ENCODE peak calls at places on chromosomes 4 and X, in six cellular contexts. Z, D, H, O, X and M are unnamed samples. For H3K27me3, the result is how much of the 10 kb centered on the place peaks cover.

GRCh38 chr4:183347586-183347985 is 25.4 kb upstream of the CLDN24 start:
- DNase-seq in Z (no peak), D (no peak), H (no peak), O (peak), X (no peak), M (no peak)

GRCh38 chrX:37722595-37722994 is 37.0 kb downstream of the XK start:
- DNase-seq in Z (no peak), D (no peak), H (no peak), O (no peak), X (no peak), M (no peak)

GRCh38 chr4:154254999-154255398 is 236.6 kb downstream of the DCHS2 start:
- DNase-seq in Z (peak), D (no peak), H (no peak), O (no peak), X (no peak), M (no peak)

GRCh38 chr4:172134536-172134935 is 321.3 kb downstream of the GALNTL6 start:
- DNase-seq in Z (no peak), D (no peak), H (no peak), O (no peak), X (no peak), M (no peak)

GRCh38 chr4:76256032-76256431 is 4.5 kb downstream of the FAM47E start:
- DNase-seq in Z (no peak), D (no peak), H (no peak), O (no peak), X (no peak), M (no peak)

GRCh38 chr4:55592014-55592413 is at the start of gene PDCL2:
- DNase-seq in Z (no peak), D (peak), H (no peak), O (no peak), X (no peak), M (no peak)

GRCh38 chr4:24143741-24144140 is 253.9 kb upstream of the PPARGC1A start:
- DNase-seq in Z (no peak), D (no peak), H (no peak), O (no peak), X (no peak), M (no peak)

GRCh38 chrX:37287741-37288424 is 61.3 kb upstream of the PRRG1 start:
- DNase-seq in Z (no peak), D (no peak), H (no peak), O (no peak), X (no peak), M (no peak)

GRCh38 chr4:10965196-10965595 is 280.6 kb upstream of the CLNK start:
- DNase-seq in Z (no peak), D (no peak), H (no peak), O (no peak), X (no peak), M (peak)

GRCh38 chr4:142366821-142367220 is 479.3 kb downstream of the INPP4B start:
- DNase-seq in Z (no peak), D (no peak), H (no peak), O (no peak), X (no peak), M (no peak)

GRCh38 chr4:41222259-41222658 is 7.9 kb upstream of the APBB2 start:
- DNase-seq in Z (no peak), D (no peak), H (no peak), O (no peak), X (no peak), M (peak)

GRCh38 chr4:22553560-22553959 is 37.7 kb upstream of the ADGRA3 start:
- DNase-seq in Z (no peak), D (no peak), H (no peak), O (no peak), X (no peak), M (no peak)

GRCh38 chr4:24416293-24416692 is 168.1 kb downstream of the DHX15 start:
- DNase-seq in Z (no peak), D (no peak), H (no peak), O (no peak), X (no peak), M (no peak)

GRCh38 chrX:30910124-30910860 is 21.2 kb upstream of the TAB3 start:
- DNase-seq in Z (no peak), D (no peak), H (no peak), O (peak), X (no peak), M (no peak)

GRCh38 chrX:85922821-85923220 is 124.5 kb downstream of the CHM start:
- DNase-seq in Z (no peak), D (no peak), H (no peak), O (peak), X (no peak), M (no peak)

GRCh38 chr4:53196872-53197759 is 168.7 kb downstream of the SCFD2 start:
- DNase-seq in Z (peak), D (no peak), H (no peak), O (peak), X (no peak), M (no peak)

GRCh38 chrX:34918856-34919255 is 23.7 kb upstream of the FAM47B start:
- DNase-seq in Z (peak), D (no peak), H (no peak), O (peak), X (no peak), M (no peak)

GRCh38 chr4:20074450-20074849 is 177.3 kb upstream of the SLIT2 start:
- DNase-seq in Z (no peak), D (no peak), H (no peak), O (peak), X (no peak), M (no peak)

GRCh38 chrX:39854772-39855747 is 242.7 kb downstream of the BCOR start:
- DNase-seq in Z (no peak), D (no peak), H (no peak), O (no peak), X (no peak), M (no peak)

GRCh38 chrX:154542723-154543424 is 3.8 kb downstream of the G6PD start:
- DNase-seq in Z (no peak), D (no peak), H (no peak), O (peak), X (no peak), M (no peak)

GRCh38 chrX:8704184-8704583 is 27.8 kb downstream of the ANOS1 start:
- DNase-seq in Z (no peak), D (no peak), H (no peak), O (no peak), X (no peak), M (no peak)

GRCh38 chr4:132180020-132180427 is 969.1 kb upstream of the PCDH10 start:
- DNase-seq in Z (no peak), D (no peak), H (no peak), O (peak), X (no peak), M (no peak)

GRCh38 chr4:184805462-184806245 is 20.1 kb downstream of the ACSL1 start:
- DNase-seq in Z (no peak), D (peak), H (no peak), O (no peak), X (peak), M (no peak)

GRCh38 chr4:145619639-145619996 is 433 bp downstream of the MMAA start:
- DNase-seq in Z (peak), D (peak), H (peak), O (peak), X (peak), M (no peak)

GRCh38 chr4:103375278-103375677 is 177.1 kb upstream of the CENPE start:
- DNase-seq in Z (no peak), D (no peak), H (no peak), O (peak), X (no peak), M (no peak)

GRCh38 chr4:2259541-2260267 is 2.2 kb downstream of the MXD4 start:
- DNase-seq in Z (no peak), D (peak), H (no peak), O (no peak), X (peak), M (no peak)

GRCh38 chrX:21705215-21705614 is 47.1 kb upstream of the KLHL34 start:
- DNase-seq in Z (no peak), D (no peak), H (no peak), O (no peak), X (no peak), M (no peak)

GRCh38 chr4:87853108-87853507 is 20.3 kb downstream of the MEPE start:
- DNase-seq in Z (peak), D (no peak), H (no peak), O (peak), X (no peak), M (no peak)

GRCh38 chr4:108744307-108744706 is 18.5 kb downstream of the ETNPPL start:
- DNase-seq in Z (no peak), D (no peak), H (no peak), O (no peak), X (no peak), M (no peak)

GRCh38 chr4:19693949-19694597 is 557.6 kb upstream of the SLIT2 start:
- DNase-seq in Z (no peak), D (no peak), H (no peak), O (peak), X (no peak), M (no peak)

GRCh38 chrX:104987063-104987462 is 233.4 kb downstream of the TEX13A start:
- DNase-seq in Z (no peak), D (no peak), H (no peak), O (peak), X (no peak), M (no peak)

GRCh38 chr4:37453361-37454262 is 209.1 kb downstream of the NWD2 start:
- DNase-seq in Z (no peak), D (peak), H (no peak), O (peak), X (peak), M (no peak)

GRCh38 chr4:186887211-186887785 is 163.6 kb upstream of the FAT1 start:
- DNase-seq in Z (no peak), D (no peak), H (no peak), O (no peak), X (no peak), M (peak)
- H3K27me3 ChIP-seq in Z (under half), D (under half), H (under half), O (under half), X (under half), M (under half)

GRCh38 chrX:32176510-32176909 is 1034.8 kb downstream of the DMD start:
- DNase-seq in Z (no peak), D (no peak), H (no peak), O (no peak), X (no peak), M (no peak)
- H3K27me3 ChIP-seq in Z (under half), D (under half), H (under half), O (under half), X (under half), M (under half)

GRCh38 chr4:80195441-80196139 is 1.7 kb upstream of the PRDM8 start:
- DNase-seq in Z (no peak), D (no peak), H (no peak), O (no peak), X (no peak), M (no peak)
- H3K27me3 ChIP-seq in Z (under half), D (under half), H (under half), O (half or more), X (under half), M (under half)

GRCh38 chrX:12693754-12694153 is 97.5 kb upstream of the PRPS2 start:
- DNase-seq in Z (no peak), D (no peak), H (no peak), O (peak), X (no peak), M (no peak)
- H3K27me3 ChIP-seq in Z (under half), D (under half), H (under half), O (under half), X (under half), M (under half)

DNA sequence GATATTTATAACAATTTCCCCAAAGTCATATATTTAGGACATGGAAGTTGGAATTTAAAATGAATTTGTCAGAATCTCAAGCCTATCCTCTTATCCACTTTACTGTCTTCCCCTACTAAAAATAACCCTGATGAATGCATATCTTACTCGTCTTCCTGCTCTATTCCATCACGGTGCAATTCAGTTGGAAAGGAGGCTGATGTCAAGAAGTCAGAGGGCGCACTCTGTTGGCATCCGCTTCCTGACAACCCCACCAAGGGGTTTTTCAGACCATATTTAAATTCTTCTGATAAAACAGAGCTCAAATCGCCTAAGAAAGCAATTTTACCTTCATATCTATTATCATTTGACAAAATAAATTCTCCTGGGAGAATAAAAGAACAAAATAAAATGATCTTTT is 233.5 kb downstream of the ARHGAP24 start:
- DNase-seq in Z (no peak), D (no peak), H (no peak), O (peak), X (no peak), M (no peak)
- H3K27me3 ChIP-seq in Z (under half), D (under half), H (under half), O (under half), X (under half), M (under half)

GRCh38 chr4:83043801-83044407 is 8.9 kb downstream of the COPS4 start:
- DNase-seq in Z (no peak), D (no peak), H (no peak), O (peak), X (no peak), M (no peak)
- H3K27me3 ChIP-seq in Z (under half), D (under half), H (under half), O (under half), X (under half), M (under half)

GRCh38 chrX:74606342-74606741 is 8.1 kb downstream of the RLIM start:
- DNase-seq in Z (no peak), D (no peak), H (no peak), O (no peak), X (no peak), M (no peak)

GRCh38 chrX:74606799-74607198 is 7.6 kb downstream of the RLIM start:
- DNase-seq in Z (no peak), D (no peak), H (no peak), O (no peak), X (no peak), M (no peak)

GRCh38 chrX:74603040-74603439 is 11.4 kb downstream of the RLIM start:
- DNase-seq in Z (no peak), D (no peak), H (no peak), O (no peak), X (no peak), M (no peak)

GRCh38 chrX:74602142-74602541 is 12.3 kb downstream of the RLIM start:
- DNase-seq in Z (no peak), D (no peak), H (no peak), O (no peak), X (no peak), M (no peak)
- H3K27me3 ChIP-seq in Z (under half), D (under half), H (under half), O (under half), X (under half), M (under half)

DNA sequence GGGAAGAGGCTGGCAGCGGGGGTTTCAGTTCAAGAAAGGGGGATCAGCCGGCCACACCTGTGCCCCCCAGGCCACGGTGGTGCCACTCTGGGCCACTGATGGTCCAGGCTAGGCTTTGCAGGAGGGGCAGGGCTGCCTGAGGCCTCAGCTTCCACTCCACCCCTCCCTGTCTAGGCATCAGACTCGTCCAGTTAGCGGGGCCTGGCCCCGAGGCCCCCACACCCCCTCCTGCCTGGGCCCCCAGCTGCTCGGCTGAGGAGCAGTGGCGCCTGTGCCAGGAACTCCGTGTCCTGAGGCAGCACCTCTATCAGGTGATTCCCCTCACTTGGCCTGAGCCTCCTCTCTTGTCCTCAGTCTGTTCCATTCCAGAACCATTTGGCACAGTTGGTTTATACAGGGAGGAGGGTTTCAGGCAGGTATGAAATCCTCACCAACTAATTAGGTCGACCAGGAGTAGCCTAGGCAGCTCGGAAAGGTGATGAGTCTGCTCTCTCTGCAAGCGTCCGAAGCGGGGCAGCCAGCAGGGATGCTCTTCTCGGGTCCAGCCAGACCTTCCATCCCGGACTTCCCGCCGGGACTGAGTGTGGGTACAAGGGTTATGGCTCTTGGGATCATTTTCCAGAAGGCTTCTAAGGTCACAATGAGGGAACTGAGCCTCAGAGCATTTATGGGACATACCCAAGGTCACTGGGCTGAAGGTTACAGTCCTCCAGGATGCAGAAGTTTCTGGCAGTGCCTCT is 2.1 kb downstream of the NSG1 start:
- DNase-seq in Z (no peak), D (no peak), H (no peak), O (no peak), X (no peak), M (no peak)
- H3K27me3 ChIP-seq in Z (under half), D (under half), H (under half), O (half or more), X (under half), M (under half)

GRCh38 chrX:129782015-129782495 is 2.3 kb downstream of the SASH3 start:
- DNase-seq in Z (no peak), D (no peak), H (no peak), O (no peak), X (no peak), M (no peak)

GRCh38 chrX:129780441-129781105 is 824 bp downstream of the SASH3 start:
- DNase-seq in Z (peak), D (no peak), H (no peak), O (no peak), X (no peak), M (no peak)

GRCh38 chrX:129781134-129782014 is 1.6 kb downstream of the SASH3 start:
- DNase-seq in Z (peak), D (peak), H (no peak), O (no peak), X (peak), M (no peak)

GRCh38 chrX:129783176-129783776 is 3.5 kb downstream of the SASH3 start:
- DNase-seq in Z (no peak), D (no peak), H (no peak), O (no peak), X (no peak), M (no peak)

DNA sequence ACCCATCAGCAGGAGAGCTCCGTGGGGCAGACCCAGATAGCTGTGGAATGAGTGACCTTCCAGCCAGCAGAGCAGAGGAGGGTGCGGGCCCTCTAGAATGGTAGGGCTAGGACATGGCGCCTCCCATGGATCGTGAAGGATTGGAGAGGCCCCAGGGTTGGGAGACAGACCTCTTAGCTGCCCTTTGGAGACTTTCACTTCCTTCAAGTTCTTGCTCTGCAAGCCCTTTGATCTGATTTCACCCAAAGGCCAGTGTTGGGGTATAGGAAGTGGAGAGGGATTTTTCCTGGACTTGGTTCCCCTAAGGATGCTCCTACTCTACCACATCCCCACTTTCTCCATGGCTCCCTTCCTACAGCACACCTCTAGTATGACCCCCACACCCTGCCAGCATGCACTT is 3.0 kb downstream of the SASH3 start:
- DNase-seq in Z (no peak), D (no peak), H (no peak), O (no peak), X (no peak), M (no peak)
- H3K27me3 ChIP-seq in Z (under half), D (under half), H (under half), O (under half), X (under half), M (under half)

GRCh38 chr4:57168986-57169385 is 58.8 kb upstream of the IGFBP7 start:
- DNase-seq in Z (peak), D (no peak), H (no peak), O (no peak), X (no peak), M (no peak)

DNA sequence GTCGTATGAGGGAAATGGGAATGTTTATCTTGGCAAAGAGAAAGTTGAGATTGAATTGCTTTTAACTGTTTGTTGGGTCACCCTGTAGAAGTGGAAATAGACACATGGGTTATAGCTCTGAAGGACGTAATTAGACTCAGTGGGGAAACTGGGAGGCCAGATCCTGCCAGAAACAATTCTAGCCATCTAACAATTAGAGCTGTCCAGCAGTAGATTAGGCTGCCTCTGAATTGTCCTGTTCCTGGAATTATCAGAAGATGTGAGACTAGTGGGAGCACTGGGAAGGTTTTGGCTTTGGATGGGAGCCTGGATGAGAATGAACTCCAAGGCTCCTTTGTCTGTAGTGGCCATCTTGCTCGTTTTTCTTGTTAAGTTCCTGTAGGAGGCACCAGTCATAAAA is 61.9 kb upstream of the IGFBP7 start:
- DNase-seq in Z (peak), D (no peak), H (no peak), O (no peak), X (no peak), M (no peak)
- H3K27me3 ChIP-seq in Z (under half), D (under half), H (under half), O (under half), X (under half), M (under half)